ENCODE peak calls at places on chromosome 22, in four cellular contexts. One of them, this sample, is unnamed.

GRCh38 chr22:28023036-28023435 is 104.0 kb upstream of the PITPNB start:
- DNase-seq in HCT116: no peak
- DNase-seq in neural progenitor cell: no peak
- DNase-seq in GM23338: no peak
- DNase-seq in this sample: no peak

GRCh38 chr22:45335021-45335818 is 25.5 kb downstream of the FAM118A start:
- DNase-seq in GM23338: peak; percentile 79
- DNase-seq in HCT116: no peak
- DNase-seq in neural progenitor cell: peak; percentile 66
- DNase-seq in this sample: no peak

GRCh38 chr22:39908737-39909136 is 7.9 kb downstream of the GRAP2 start:
- DNase-seq in HCT116: no peak
- DNase-seq in GM23338: no peak
- DNase-seq in neural progenitor cell: no peak
- DNase-seq in this sample: no peak

GRCh38 chr22:39117585-39118191 is 20.6 kb downstream of the APOBEC3H start:
- DNase-seq in GM23338: peak; percentile 85
- DNase-seq in neural progenitor cell: peak; percentile 68
- DNase-seq in HCT116: peak; percentile 53
- DNase-seq in this sample: peak; percentile 79

GRCh38 chr22:50340157-50340879 is 2.8 kb upstream of the PPP6R2 start:
- DNase-seq in HCT116: no peak
- DNase-seq in GM23338: peak; percentile 45
- DNase-seq in neural progenitor cell: peak; percentile 56
- DNase-seq in this sample: no peak

GRCh38 chr22:41746563-41747400 is 47.5 kb downstream of the MEI1 start:
- DNase-seq in neural progenitor cell: peak; percentile 88
- DNase-seq in HCT116: peak; percentile 69
- DNase-seq in GM23338: peak; percentile 93
- DNase-seq in this sample: peak; percentile 76

GRCh38 chr22:28791841-28792490 is 8.4 kb downstream of the XBP1 start:
- DNase-seq in GM23338: no peak
- DNase-seq in HCT116: no peak
- DNase-seq in neural progenitor cell: no peak
- DNase-seq in this sample: peak; percentile 95

GRCh38 chr22:45772726-45773125 is 101.1 kb downstream of the ATXN10 start:
- DNase-seq in HCT116: no peak
- DNase-seq in GM23338: no peak
- DNase-seq in neural progenitor cell: no peak
- DNase-seq in this sample: no peak

GRCh38 chr22:38034278-38034882 is 22.8 kb upstream of the PICK1 start:
- DNase-seq in neural progenitor cell: peak; percentile 79
- DNase-seq in GM23338: peak; percentile 84
- DNase-seq in HCT116: peak; percentile 68
- DNase-seq in this sample: no peak

GRCh38 chr22:24583221-24583971 is 9.5 kb downstream of the LRRC75B start:
- DNase-seq in GM23338: no peak
- DNase-seq in neural progenitor cell: no peak
- DNase-seq in HCT116: no peak
- DNase-seq in this sample: no peak

GRCh38 chr22:31107206-31108118 is at the start of gene SELENOM:
- DNase-seq in neural progenitor cell: peak; percentile 96
- DNase-seq in GM23338: peak; percentile 97
- DNase-seq in HCT116: peak; percentile 96
- DNase-seq in this sample: peak; percentile 95

GRCh38 chr22:50112151-50113118 is 22.6 kb downstream of the MOV10L1 start:
- DNase-seq in HCT116: no peak
- DNase-seq in neural progenitor cell: no peak
- DNase-seq in GM23338: no peak
- DNase-seq in this sample: no peak

GRCh38 chr22:45318558-45319318 is 9.0 kb downstream of the FAM118A start:
- DNase-seq in neural progenitor cell: peak; percentile 32
- DNase-seq in HCT116: no peak
- DNase-seq in GM23338: peak; percentile 20
- DNase-seq in this sample: no peak

GRCh38 chr22:19619144-19620009 is 94.9 kb upstream of the SEPTIN5 start:
- DNase-seq in HCT116: no peak
- DNase-seq in neural progenitor cell: no peak
- DNase-seq in GM23338: no peak
- DNase-seq in this sample: peak; percentile 34

GRCh38 chr22:50498322-50498861 is 9.1 kb downstream of the LMF2 start:
- DNase-seq in GM23338: peak; percentile 91
- DNase-seq in HCT116: peak; percentile 44
- DNase-seq in neural progenitor cell: peak; percentile 86
- DNase-seq in this sample: peak; percentile 66

GRCh38 chr22:29998627-29999026 is 81.6 kb upstream of the HORMAD2 start:
- DNase-seq in neural progenitor cell: no peak
- DNase-seq in HCT116: no peak
- DNase-seq in GM23338: peak; percentile 46
- DNase-seq in this sample: no peak

GRCh38 chr22:29997516-29997915 is 82.7 kb upstream of the HORMAD2 start:
- DNase-seq in HCT116: no peak
- DNase-seq in GM23338: no peak
- DNase-seq in neural progenitor cell: no peak
- DNase-seq in this sample: no peak

GRCh38 chr22:29992341-29993275 is 87.7 kb upstream of the HORMAD2 start:
- DNase-seq in GM23338: peak; percentile 41
- DNase-seq in HCT116: no peak
- DNase-seq in neural progenitor cell: no peak
- DNase-seq in this sample: no peak

GRCh38 chr22:29994941-29995340 is 85.3 kb upstream of the HORMAD2 start:
- DNase-seq in GM23338: no peak
- DNase-seq in HCT116: no peak
- DNase-seq in neural progenitor cell: no peak
- DNase-seq in this sample: no peak

GRCh38 chr22:29994027-29994715 is 86.1 kb upstream of the HORMAD2 start:
- DNase-seq in HCT116: no peak
- DNase-seq in neural progenitor cell: no peak
- DNase-seq in GM23338: no peak
- DNase-seq in this sample: no peak
- TF ChIP-seq CTCF in HCT116: peak; percentile 27
- TF ChIP-seq CTCF in neural progenitor cell: no peak
- TF ChIP-seq CTCF in GM23338: no peak
- TF ChIP-seq CTCF in this sample: no peak

GRCh38 chr22:21055880-21056319 is 10.2 kb downstream of the LRRC74B start:
- DNase-seq in HCT116: no peak
- DNase-seq in GM23338: peak; percentile 49
- DNase-seq in neural progenitor cell: no peak
- DNase-seq in this sample: no peak
- TF ChIP-seq EZH2phosphoT487 in HCT116: no peak
- TF ChIP-seq EZH2phosphoT487 in GM23338: no peak
- TF ChIP-seq EZH2phosphoT487 in neural progenitor cell: no peak
- TF ChIP-seq EZH2phosphoT487 in this sample: no peak

GRCh38 chr22:48070760-48071159 is 1308.3 kb downstream of the TBC1D22A start:
- DNase-seq in GM23338: peak; percentile 22
- DNase-seq in neural progenitor cell: peak; percentile 33
- DNase-seq in HCT116: no peak
- DNase-seq in this sample: no peak
- H2AFZ ChIP-seq in GM23338: no peak overlapping the region
- H2AFZ ChIP-seq in neural progenitor cell: no peak overlapping the region
- H2AFZ ChIP-seq in HCT116: no peak overlapping the region
- H2AFZ ChIP-seq in this sample: no peak overlapping the region

DNA sequence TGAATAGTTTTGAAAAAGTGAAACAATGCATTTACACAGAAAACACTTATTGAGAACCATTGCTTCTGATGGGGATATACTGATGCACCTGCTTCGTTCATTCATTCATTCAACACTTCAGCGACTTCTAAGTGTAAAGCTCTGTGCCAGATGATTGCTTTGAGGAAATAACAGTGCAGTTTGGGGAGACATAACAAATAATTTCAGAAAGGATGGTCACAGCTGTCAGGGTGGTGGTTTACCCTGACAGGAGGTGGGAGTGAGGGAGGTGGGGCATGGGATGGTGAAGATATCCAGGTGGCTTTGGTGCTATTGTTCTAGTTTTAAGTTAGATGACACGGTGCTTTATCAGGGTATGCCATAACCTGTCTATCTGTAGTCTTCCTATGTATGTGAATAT is 344.1 kb downstream of the LARGE1 start:
- DNase-seq in neural progenitor cell: no peak
- DNase-seq in HCT116: no peak
- DNase-seq in GM23338: no peak
- DNase-seq in this sample: no peak
- TF ChIP-seq CTCF in neural progenitor cell: no peak
- TF ChIP-seq CTCF in HCT116: no peak
- TF ChIP-seq CTCF in GM23338: no peak
- TF ChIP-seq CTCF in this sample: no peak

GRCh38 chr22:17217179-17217578 is 2.1 kb downstream of the ADA2 start:
- DNase-seq in neural progenitor cell: peak; percentile 33
- DNase-seq in GM23338: peak; percentile 86
- DNase-seq in HCT116: no peak
- DNase-seq in this sample: peak; percentile 71

GRCh38 chr22:17213976-17214375 is 5.3 kb downstream of the ADA2 start:
- DNase-seq in GM23338: peak; percentile 79
- DNase-seq in neural progenitor cell: peak; percentile 34
- DNase-seq in HCT116: peak; percentile 40
- DNase-seq in this sample: peak; percentile 18

GRCh38 chr22:17214416-17215043 is 4.7 kb downstream of the ADA2 start:
- DNase-seq in GM23338: no peak
- DNase-seq in HCT116: no peak
- DNase-seq in neural progenitor cell: no peak
- DNase-seq in this sample: no peak

GRCh38 chr22:17222503-17222902 is 3.3 kb upstream of the ADA2 start:
- DNase-seq in neural progenitor cell: no peak
- DNase-seq in HCT116: no peak
- DNase-seq in GM23338: no peak
- DNase-seq in this sample: no peak

GRCh38 chr22:17218341-17218740 is 894 bp downstream of the ADA2 start:
- DNase-seq in GM23338: no peak
- DNase-seq in neural progenitor cell: no peak
- DNase-seq in HCT116: no peak
- DNase-seq in this sample: no peak
- TF ChIP-seq EZH2phosphoT487 in GM23338: no peak
- TF ChIP-seq EZH2phosphoT487 in neural progenitor cell: no peak
- TF ChIP-seq EZH2phosphoT487 in HCT116: no peak
- TF ChIP-seq EZH2phosphoT487 in this sample: no peak

This sample was measured in MM.1S.